ENCODE peak calls at places on chromosome 1, in four cellular contexts. T is AG09309, M is BE2C, Y is lung. K is an unnamed sample.
A peak's percentile ranks its signal among the peaks of the same experiment; 100 is the strongest.

GRCh38 chr1:112396668-112397025 is 633 bp downstream of the CTTNBP2NL start:
- DNase-seq in T (no peak), M (no peak), Y (no peak), K (no peak)

GRCh38 chr1:228960705-228961104 is 225.4 kb downstream of the RHOU start:
- DNase-seq in T (no peak), M (no peak), Y (no peak), K (no peak)

GRCh38 chr1:62194651-62195282 is at the start of gene L1TD1:
- DNase-seq in T (no peak), M (no peak), Y (no peak), K (no peak)

GRCh38 chr1:224407546-224408293 is 26.9 kb downstream of the WDR26 start:
- DNase-seq in T (no peak), M (no peak), Y (no peak), K (no peak)

GRCh38 chr1:26784023-26784871 is 3.5 kb upstream of the PIGV start:
- DNase-seq in T (no peak), M (peak; percentile 21), Y (peak; percentile 76), K (no peak)

GRCh38 chr1:226558293-226558692 is 9.7 kb downstream of the STUM start:
- DNase-seq in T (no peak), M (no peak), Y (no peak), K (no peak)

GRCh38 chr1:207029991-207030521 is 2.5 kb downstream of the C1orf116 start:
- DNase-seq in T (no peak), M (no peak), Y (no peak), K (no peak)

GRCh38 chr1:8026976-8027747 is 1.1 kb upstream of the ERRFI1 start:
- DNase-seq in T (no peak), M (no peak), Y (peak; percentile 72), K (no peak)

GRCh38 chr1:8551057-8551456 is 233.1 kb downstream of the SLC45A1 start:
- DNase-seq in T (no peak), M (no peak), Y (no peak), K (no peak)

GRCh38 chr1:226581650-226582330 is 33.2 kb downstream of the STUM start:
- DNase-seq in T (no peak), M (no peak), Y (no peak), K (no peak)

GRCh38 chr1:168365719-168366474 is 85.2 kb downstream of the TBX19 start:
- DNase-seq in T (no peak), M (peak; percentile 10), Y (no peak), K (no peak)

GRCh38 chr1:226125097-226125630 is 61.4 kb downstream of the ACBD3 start:
- DNase-seq in T (no peak), M (peak; percentile 89), Y (peak; percentile 87), K (no peak)

GRCh38 chr1:7930547-7931445 is 9.8 kb downstream of the TNFRSF9 start:
- DNase-seq in T (no peak), M (no peak), Y (no peak), K (no peak)

K was measured in GM04503.